ENCODE peak calls at places on chromosome 4, in six cellular contexts. U is stimulated activated CD4-positive, alpha-beta T cell treated with anti-CD3 and anti-CD28 coated beads, Interleukin-2, amount 100 ng/mL, for 24 hours; C is stomach; D is COR-L47; A is endodermal cell; G is iris pigment epithelial cell. Q is an unnamed sample.

GRCh38 chr4:73208376-73208775 is 50.2 kb downstream of the ANKRD17 start:
- DNase-seq in U (no peak), C (no peak), D (no peak), A (no peak), G (peak; percentile 84), Q (no peak)

GRCh38 chr4:159097785-159098184 is 5.1 kb upstream of the RAPGEF2 start:
- DNase-seq in U (no peak), C (no peak), D (no peak), A (peak; percentile 49), G (no peak), Q (no peak)

GRCh38 chr4:182089326-182089725 is 153.9 kb upstream of the TENM3 start:
- DNase-seq in U (peak; percentile 0), C (no peak), D (no peak), A (peak; percentile 71), G (no peak), Q (no peak)

GRCh38 chr4:187208641-187209040 is 485.0 kb upstream of the FAT1 start:
- DNase-seq in U (no peak), C (no peak), D (no peak), A (no peak), G (no peak), Q (no peak)

GRCh38 chr4:150683775-150684350 is 101.9 kb downstream of the MAB21L2 start:
- DNase-seq in U (no peak), C (no peak), D (no peak), A (no peak), G (no peak), Q (no peak)

GRCh38 chr4:71221510-71222466 is 117.0 kb upstream of the SLC4A4 start:
- DNase-seq in U (no peak), C (no peak), D (no peak), A (no peak), G (no peak), Q (no peak)

GRCh38 chr4:165489786-165490185 is 111.0 kb downstream of the CPE start:
- DNase-seq in U (no peak), C (no peak), D (peak; percentile 96), A (no peak), G (no peak), Q (no peak)

GRCh38 chr4:73679836-73680235 is 59.6 kb upstream of the RASSF6 start:
- DNase-seq in U (no peak), C (no peak), D (no peak), A (no peak), G (peak; percentile 71), Q (no peak)

GRCh38 chr4:74543247-74543670 is 98.3 kb downstream of the AREG start:
- DNase-seq in U (no peak), C (no peak), D (peak; percentile 68), A (no peak), G (no peak), Q (no peak)

GRCh38 chr4:157075401-157075800 is 549 bp upstream of the GLRB start:
- DNase-seq in U (no peak), C (no peak), D (no peak), A (no peak), G (no peak), Q (no peak)

GRCh38 chr4:169103966-169104412 is 93.9 kb upstream of the CBR4 start:
- DNase-seq in U (no peak), C (no peak), D (peak; percentile 78), A (peak; percentile 64), G (no peak), Q (peak; percentile 52)

GRCh38 chr4:78298618-78299017 is 241.5 kb downstream of the FRAS1 start:
- DNase-seq in U (no peak), C (no peak), D (no peak), A (no peak), G (peak; percentile 64), Q (no peak)

GRCh38 chr4:26161030-26161824 is 159.6 kb upstream of the RBPJ start:
- DNase-seq in U (no peak), C (no peak), D (no peak), A (peak; percentile 77), G (no peak), Q (no peak)

GRCh38 chr4:26719954-26720552 is 136.2 kb downstream of the TBC1D19 start:
- DNase-seq in U (no peak), C (no peak), D (no peak), A (no peak), G (peak; percentile 44), Q (peak; percentile 12)

Q was measured in NCI-H345.